ENCODE peak calls at places on chromosomes 12 and 14, in nine cellular contexts. A is cardiac muscle cell, I is psoas muscle, Z is A549, R is kidney, S is left ventricle myocardium inferior, P is AG10803, U is AG09309, T is foreskin fibroblast. O is an unnamed sample.

GRCh38 chr14:32939254-32940065 is 781 bp downstream of the NPAS3 start:
- DNase-seq in T (peak), S (peak), P (peak), Z (no peak), I (peak), A (peak), R (peak), U (no peak), O (no peak)

GRCh38 chr12:123388218-123388947 is 4.5 kb downstream of the KMT5A start:
- DNase-seq in A (peak), U (no peak), T (peak), R (peak), S (peak), Z (peak), I (peak), P (peak), O (peak)

GRCh38 chr14:64773046-64773445 is 68.8 kb downstream of the PLEKHG3 start:
- DNase-seq in T (no peak), R (no peak), S (no peak), Z (no peak), I (no peak), P (no peak), A (no peak), U (no peak), O (no peak)

GRCh38 chr14:77206877-77207389 is 25.3 kb downstream of the TMEM63C start:
- DNase-seq in R (peak), I (no peak), U (no peak), T (no peak), P (no peak), A (no peak), S (no peak), Z (no peak), O (no peak)

GRCh38 chr12:3496964-3497363 is 6.0 kb downstream of the PRMT8 start:
- DNase-seq in R (no peak), S (no peak), P (no peak), A (no peak), Z (no peak), I (no peak), T (no peak), U (no peak), O (peak)

GRCh38 chr12:87928046-87928445 is 101.2 kb downstream of the C12orf50 start:
- DNase-seq in P (no peak), T (peak), Z (no peak), I (no peak), R (no peak), A (no peak), S (no peak), U (no peak), O (no peak)

GRCh38 chr14:45526715-45527549 is 273.9 kb upstream of the MIS18BP1 start:
- DNase-seq in R (no peak), T (no peak), I (peak), S (no peak), U (no peak), Z (peak), A (no peak), P (no peak), O (peak)

GRCh38 chr12:52042706-52043385 is 8.4 kb upstream of the NR4A1 start:
- DNase-seq in T (no peak), R (no peak), A (no peak), Z (no peak), P (no peak), U (no peak), S (no peak), I (peak), O (no peak)

GRCh38 chr12:51961834-51962233 is 10.3 kb downstream of the ACVR1B start:
- DNase-seq in Z (no peak), S (no peak), A (no peak), P (no peak), I (no peak), R (no peak), U (no peak), T (no peak), O (peak)

GRCh38 chr14:76126066-76126465 is 25.7 kb upstream of the GPATCH2L start:
- DNase-seq in P (no peak), A (no peak), S (no peak), T (no peak), I (no peak), Z (no peak), R (no peak), U (no peak), O (no peak)

GRCh38 chr12:115199831-115200230 is 515.9 kb upstream of the TBX3 start:
- DNase-seq in S (no peak), U (peak), T (peak), R (no peak), A (peak), Z (no peak), I (no peak), P (peak), O (no peak)

GRCh38 chr12:78977463-78977862 is 112.9 kb downstream of the SYT1 start:
- DNase-seq in P (no peak), A (no peak), S (no peak), I (no peak), Z (no peak), R (no peak), T (peak), U (no peak), O (no peak)

GRCh38 chr12:112049351-112049750 is 36.1 kb downstream of the ERP29 start:
- DNase-seq in R (no peak), I (no peak), P (no peak), T (no peak), S (no peak), U (no peak), A (no peak), Z (no peak), O (no peak)
- H3K4me3 ChIP-seq in R (no peak), I (no peak), P (no peak), T (no peak), S (no peak), U (no peak), A (no peak), Z (no peak), O (no peak)

GRCh38 chr12:67441736-67442346 is 172.7 kb downstream of the CAND1 start:
- DNase-seq in U (peak), P (peak), I (peak), A (peak), R (peak), T (peak), S (peak), Z (peak), O (peak)
- H3K4me3 ChIP-seq in U (no peak), P (no peak), I (peak), A (no peak), R (peak), T (no peak), S (peak), Z (no peak), O (no peak)

DNA sequence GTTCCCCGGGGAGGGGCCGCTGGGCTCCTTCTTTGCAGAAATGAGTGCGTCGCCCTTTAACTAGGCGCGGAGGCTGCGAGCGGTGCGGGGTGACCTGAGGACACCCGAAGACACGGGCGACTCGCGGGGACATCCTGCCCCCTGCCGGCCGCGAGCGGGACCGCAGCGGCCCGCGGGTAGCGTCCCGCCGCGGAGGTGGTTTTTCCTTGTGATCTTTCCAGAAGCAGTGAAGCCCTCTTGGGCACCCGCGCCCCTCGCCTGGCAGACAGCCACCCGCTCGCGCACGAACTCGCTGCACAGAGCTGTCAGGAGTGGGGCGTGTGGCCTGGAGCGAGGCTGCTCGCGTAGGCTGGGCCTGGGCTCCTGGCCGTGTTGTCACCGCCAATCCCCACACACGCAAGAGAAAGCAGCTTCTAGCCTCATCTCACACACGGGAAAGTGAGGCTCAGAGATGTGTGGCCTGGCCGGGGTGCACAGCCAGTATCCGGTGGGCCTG is 67.2 kb downstream of the DIO3 start:
- DNase-seq in Z (peak), A (peak), R (peak), I (peak), S (peak), U (no peak), P (peak), T (peak), O (peak)
- H3K4me3 ChIP-seq in Z (no peak), A (no peak), R (no peak), I (peak), S (peak), U (peak), P (peak), T (peak), O (peak)

GRCh38 chr14:95667251-95667693 is 19.0 kb upstream of the TCL1B start:
- DNase-seq in P (no peak), I (no peak), R (no peak), S (no peak), T (no peak), A (no peak), Z (no peak), U (no peak), O (peak)
- H3K4me3 ChIP-seq in P (no peak), I (no peak), R (no peak), S (no peak), T (no peak), A (no peak), Z (no peak), U (no peak), O (no peak)

DNA sequence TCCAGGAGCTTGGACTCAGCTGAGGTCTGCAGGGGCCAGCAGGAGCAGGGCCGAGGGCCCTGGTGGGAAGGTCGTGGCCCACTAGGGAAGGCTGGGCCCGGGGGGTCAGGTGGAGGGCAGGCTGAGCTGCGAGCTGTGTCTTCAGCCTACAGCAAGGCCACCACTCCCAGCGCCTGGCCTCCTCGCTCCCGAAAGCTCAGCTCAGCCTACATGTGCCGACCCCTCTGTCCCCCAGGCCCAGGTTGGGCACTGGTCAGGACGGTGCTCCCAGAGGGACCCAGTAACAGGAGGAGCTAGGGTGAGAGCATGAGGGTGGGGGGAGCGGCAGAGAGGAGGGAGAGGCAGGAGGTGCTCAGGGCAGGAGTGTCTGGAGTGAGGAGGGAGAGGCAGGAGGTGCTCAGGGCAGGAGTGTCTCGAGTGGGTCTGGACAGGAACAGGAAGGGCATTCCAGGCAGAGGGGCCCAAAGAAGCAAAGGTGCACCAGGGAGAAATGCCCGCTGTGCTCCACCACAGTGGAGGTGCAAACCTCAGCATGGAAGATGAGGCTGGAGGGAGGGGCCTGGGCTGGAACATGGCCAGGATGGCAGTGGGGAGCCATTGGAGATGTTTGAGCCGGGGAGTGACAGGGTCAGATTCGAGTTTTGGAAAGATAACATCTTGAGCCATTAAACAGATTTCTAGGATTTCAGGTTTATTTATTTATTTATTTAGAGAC is 29.1 kb upstream of the GPR132 start:
- DNase-seq in R (peak), P (no peak), T (no peak), Z (no peak), A (no peak), S (no peak), I (no peak), U (no peak), O (no peak)
- H3K4me3 ChIP-seq in R (peak), P (peak), T (peak), Z (peak), A (peak), S (peak), I (peak), U (peak), O (peak)